ENCODE peak calls at places on chromosomes 7 and 10, in six cellular contexts. One of them, this sample, is unnamed.

GRCh38 chr10:49410365-49411074 is 14.6 kb upstream of the DRGX start:
- DNase-seq in A549: no peak
- DNase-seq in adipocyte: no peak
- DNase-seq in uterus: no peak
- DNase-seq in colonic mucosa: no peak
- DNase-seq in CD8-positive, alpha-beta T cell: no peak
- DNase-seq in this sample: no peak

GRCh38 chr10:87177-88080 is 38.3 kb upstream of the TUBB8 start:
- DNase-seq in A549: no peak
- DNase-seq in adipocyte: no peak
- DNase-seq in uterus: no peak
- DNase-seq in colonic mucosa: no peak
- DNase-seq in CD8-positive, alpha-beta T cell: no peak
- DNase-seq in this sample: no peak

GRCh38 chr10:27742195-27742925 is 3.3 kb downstream of the MKX start:
- DNase-seq in A549: peak; percentile 70
- DNase-seq in adipocyte: peak; percentile 97
- DNase-seq in uterus: peak; percentile 72
- DNase-seq in colonic mucosa: peak; percentile 73
- DNase-seq in CD8-positive, alpha-beta T cell: peak; percentile 81
- DNase-seq in this sample: no peak

GRCh38 chr7:70582921-70583895 is 548.7 kb upstream of the GALNT17 start:
- DNase-seq in A549: no peak
- DNase-seq in adipocyte: no peak
- DNase-seq in uterus: no peak
- DNase-seq in colonic mucosa: no peak
- DNase-seq in CD8-positive, alpha-beta T cell: no peak
- DNase-seq in this sample: no peak

GRCh38 chr7:92461027-92462003 is 14.0 kb downstream of the GATAD1 start:
- DNase-seq in A549: peak; percentile 61
- DNase-seq in adipocyte: peak; percentile 69
- DNase-seq in uterus: no peak
- DNase-seq in colonic mucosa: peak; percentile 28
- DNase-seq in CD8-positive, alpha-beta T cell: no peak
- DNase-seq in this sample: no peak

GRCh38 chr7:137130751-137131158 is 212.8 kb downstream of the PTN start:
- DNase-seq in A549: no peak
- DNase-seq in adipocyte: peak; percentile 26
- DNase-seq in uterus: no peak
- DNase-seq in colonic mucosa: no peak
- DNase-seq in CD8-positive, alpha-beta T cell: no peak
- DNase-seq in this sample: no peak

GRCh38 chr10:133458710-133459453 is 5.1 kb downstream of the SCART1 start:
- DNase-seq in A549: no peak
- DNase-seq in adipocyte: no peak
- DNase-seq in uterus: no peak
- DNase-seq in colonic mucosa: no peak
- DNase-seq in CD8-positive, alpha-beta T cell: no peak
- DNase-seq in this sample: no peak

GRCh38 chr7:23895666-23896096 is 185.7 kb downstream of the STK31 start:
- DNase-seq in A549: peak; percentile 48
- DNase-seq in adipocyte: no peak
- DNase-seq in uterus: no peak
- DNase-seq in colonic mucosa: no peak
- DNase-seq in CD8-positive, alpha-beta T cell: no peak
- DNase-seq in this sample: no peak

GRCh38 chr10:63628526-63629362 is 107.5 kb downstream of the REEP3 start:
- DNase-seq in A549: no peak
- DNase-seq in adipocyte: peak; percentile 66
- DNase-seq in uterus: peak; percentile 70
- DNase-seq in colonic mucosa: peak; percentile 72
- DNase-seq in CD8-positive, alpha-beta T cell: no peak
- DNase-seq in this sample: no peak

GRCh38 chr10:111109506-111110242 is 32.8 kb downstream of the ADRA2A start:
- DNase-seq in A549: no peak
- DNase-seq in adipocyte: no peak
- DNase-seq in uterus: no peak
- DNase-seq in colonic mucosa: no peak
- DNase-seq in CD8-positive, alpha-beta T cell: no peak
- DNase-seq in this sample: no peak

GRCh38 chr10:3126741-3127342 is 45.7 kb downstream of the PITRM1 start:
- DNase-seq in A549: no peak
- DNase-seq in adipocyte: peak; percentile 2
- DNase-seq in uterus: no peak
- DNase-seq in colonic mucosa: no peak
- DNase-seq in CD8-positive, alpha-beta T cell: no peak
- DNase-seq in this sample: no peak

GRCh38 chr10:30359373-30360206 is 10.5 kb upstream of the MTPAP start:
- DNase-seq in A549: peak; percentile 79
- DNase-seq in adipocyte: peak; percentile 73
- DNase-seq in uterus: no peak
- DNase-seq in colonic mucosa: peak; percentile 83
- DNase-seq in CD8-positive, alpha-beta T cell: peak; percentile 54
- DNase-seq in this sample: peak; percentile 72

GRCh38 chr10:78802406-78802805 is 266.4 kb upstream of the ZMIZ1 start:
- DNase-seq in A549: no peak
- DNase-seq in adipocyte: no peak
- DNase-seq in uterus: no peak
- DNase-seq in colonic mucosa: no peak
- DNase-seq in CD8-positive, alpha-beta T cell: no peak
- DNase-seq in this sample: no peak

GRCh38 chr10:35925511-35925910 is 283.4 kb upstream of the FZD8 start:
- DNase-seq in A549: no peak
- DNase-seq in adipocyte: peak; percentile 27
- DNase-seq in uterus: no peak
- DNase-seq in colonic mucosa: no peak
- DNase-seq in CD8-positive, alpha-beta T cell: no peak
- DNase-seq in this sample: no peak

GRCh38 chr7:123499211-123499968 is 35.0 kb downstream of the IQUB start:
- DNase-seq in A549: no peak
- DNase-seq in adipocyte: no peak
- DNase-seq in uterus: no peak
- DNase-seq in colonic mucosa: no peak
- DNase-seq in CD8-positive, alpha-beta T cell: no peak
- DNase-seq in this sample: no peak

GRCh38 chr7:20083781-20084180 is 133.4 kb downstream of the MACC1 start:
- DNase-seq in A549: peak; percentile 1
- DNase-seq in adipocyte: peak; percentile 91
- DNase-seq in uterus: peak; percentile 72
- DNase-seq in colonic mucosa: no peak
- DNase-seq in CD8-positive, alpha-beta T cell: no peak
- DNase-seq in this sample: no peak

GRCh38 chr7:85564861-85565630 is 378.2 kb upstream of the SEMA3D start:
- DNase-seq in A549: no peak
- DNase-seq in adipocyte: no peak
- DNase-seq in uterus: no peak
- DNase-seq in colonic mucosa: no peak
- DNase-seq in CD8-positive, alpha-beta T cell: no peak
- DNase-seq in this sample: no peak

GRCh38 chr7:130947792-130948580 is 214.0 kb upstream of the KLF14 start:
- DNase-seq in A549: no peak
- DNase-seq in adipocyte: no peak
- DNase-seq in uterus: no peak
- DNase-seq in colonic mucosa: no peak
- DNase-seq in CD8-positive, alpha-beta T cell: no peak
- DNase-seq in this sample: no peak

GRCh38 chr7:130944997-130945396 is 211.0 kb upstream of the KLF14 start:
- DNase-seq in A549: no peak
- DNase-seq in adipocyte: no peak
- DNase-seq in uterus: no peak
- DNase-seq in colonic mucosa: no peak
- DNase-seq in CD8-positive, alpha-beta T cell: no peak
- DNase-seq in this sample: no peak

GRCh38 chr7:130945411-130945811 is 211.4 kb upstream of the KLF14 start:
- DNase-seq in A549: no peak
- DNase-seq in adipocyte: no peak
- DNase-seq in uterus: no peak
- DNase-seq in colonic mucosa: no peak
- DNase-seq in CD8-positive, alpha-beta T cell: no peak
- DNase-seq in this sample: no peak

GRCh38 chr7:130943981-130944380 is 210.0 kb upstream of the KLF14 start:
- DNase-seq in A549: no peak
- DNase-seq in adipocyte: no peak
- DNase-seq in uterus: no peak
- DNase-seq in colonic mucosa: no peak
- DNase-seq in CD8-positive, alpha-beta T cell: no peak
- DNase-seq in this sample: no peak

GRCh38 chr7:130946110-130946509 is 212.1 kb upstream of the KLF14 start:
- DNase-seq in A549: no peak
- DNase-seq in adipocyte: no peak
- DNase-seq in uterus: no peak
- DNase-seq in colonic mucosa: no peak
- DNase-seq in CD8-positive, alpha-beta T cell: no peak
- DNase-seq in this sample: no peak
- H3K4me1 ChIP-seq in A549: peaks cover 66% of the 10 kb centered on the region
- H3K4me1 ChIP-seq in adipocyte: peaks cover 46% of the 10 kb centered on the region
- H3K4me1 ChIP-seq in uterus: no peaks in the 10 kb centered on the region
- H3K4me1 ChIP-seq in colonic mucosa: peaks cover 5% of the 10 kb centered on the region
- H3K4me1 ChIP-seq in CD8-positive, alpha-beta T cell: peaks cover 77% of the 10 kb centered on the region
- H3K4me1 ChIP-seq in this sample: peaks cover 2% of the 10 kb centered on the region

DNA sequence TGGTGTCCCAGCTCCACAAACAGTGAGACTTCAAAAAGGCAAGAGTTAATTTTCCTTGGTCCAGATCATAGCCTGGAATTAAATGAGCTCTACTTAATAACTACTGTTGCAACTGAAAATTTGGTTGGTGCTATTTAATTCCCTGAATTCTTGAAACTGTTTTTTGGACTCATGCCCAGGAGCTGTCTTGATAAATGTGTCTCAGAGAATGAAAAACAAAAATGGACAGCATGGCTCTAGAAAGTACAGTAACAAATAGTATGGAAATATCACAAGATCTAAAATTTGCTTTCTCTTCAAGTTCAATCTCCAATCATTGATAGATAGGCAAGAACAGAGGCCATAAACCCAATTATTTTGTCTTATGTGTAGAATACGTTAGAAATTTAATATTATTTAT is 42.5 kb downstream of the CCDC71L start:
- DNase-seq in A549: no peak
- DNase-seq in adipocyte: peak; percentile 71
- DNase-seq in uterus: no peak
- DNase-seq in colonic mucosa: no peak
- DNase-seq in CD8-positive, alpha-beta T cell: no peak
- DNase-seq in this sample: no peak
- H3K4me1 ChIP-seq in A549: no peaks in the 10 kb centered on the region
- H3K4me1 ChIP-seq in adipocyte: peaks cover 76% of the 10 kb centered on the region
- H3K4me1 ChIP-seq in uterus: no peaks in the 10 kb centered on the region
- H3K4me1 ChIP-seq in colonic mucosa: no peaks in the 10 kb centered on the region
- H3K4me1 ChIP-seq in CD8-positive, alpha-beta T cell: no peaks in the 10 kb centered on the region
- H3K4me1 ChIP-seq in this sample: no peaks in the 10 kb centered on the region

GRCh38 chr10:80457554-80458262 is 3.6 kb downstream of the TSPAN14 start:
- DNase-seq in A549: no peak
- DNase-seq in adipocyte: no peak
- DNase-seq in uterus: no peak
- DNase-seq in colonic mucosa: no peak
- DNase-seq in CD8-positive, alpha-beta T cell: no peak
- DNase-seq in this sample: no peak

GRCh38 chr10:80460399-80461207 is 6.5 kb downstream of the TSPAN14 start:
- DNase-seq in A549: no peak
- DNase-seq in adipocyte: no peak
- DNase-seq in uterus: peak; percentile 46
- DNase-seq in colonic mucosa: peak; percentile 93
- DNase-seq in CD8-positive, alpha-beta T cell: no peak
- DNase-seq in this sample: no peak

GRCh38 chr10:80458638-80459037 is 4.5 kb downstream of the TSPAN14 start:
- DNase-seq in A549: no peak
- DNase-seq in adipocyte: no peak
- DNase-seq in uterus: no peak
- DNase-seq in colonic mucosa: no peak
- DNase-seq in CD8-positive, alpha-beta T cell: no peak
- DNase-seq in this sample: no peak

GRCh38 chr10:80458263-80458625 is 4.1 kb downstream of the TSPAN14 start:
- DNase-seq in A549: no peak
- DNase-seq in adipocyte: no peak
- DNase-seq in uterus: no peak
- DNase-seq in colonic mucosa: no peak
- DNase-seq in CD8-positive, alpha-beta T cell: no peak
- DNase-seq in this sample: no peak

DNA sequence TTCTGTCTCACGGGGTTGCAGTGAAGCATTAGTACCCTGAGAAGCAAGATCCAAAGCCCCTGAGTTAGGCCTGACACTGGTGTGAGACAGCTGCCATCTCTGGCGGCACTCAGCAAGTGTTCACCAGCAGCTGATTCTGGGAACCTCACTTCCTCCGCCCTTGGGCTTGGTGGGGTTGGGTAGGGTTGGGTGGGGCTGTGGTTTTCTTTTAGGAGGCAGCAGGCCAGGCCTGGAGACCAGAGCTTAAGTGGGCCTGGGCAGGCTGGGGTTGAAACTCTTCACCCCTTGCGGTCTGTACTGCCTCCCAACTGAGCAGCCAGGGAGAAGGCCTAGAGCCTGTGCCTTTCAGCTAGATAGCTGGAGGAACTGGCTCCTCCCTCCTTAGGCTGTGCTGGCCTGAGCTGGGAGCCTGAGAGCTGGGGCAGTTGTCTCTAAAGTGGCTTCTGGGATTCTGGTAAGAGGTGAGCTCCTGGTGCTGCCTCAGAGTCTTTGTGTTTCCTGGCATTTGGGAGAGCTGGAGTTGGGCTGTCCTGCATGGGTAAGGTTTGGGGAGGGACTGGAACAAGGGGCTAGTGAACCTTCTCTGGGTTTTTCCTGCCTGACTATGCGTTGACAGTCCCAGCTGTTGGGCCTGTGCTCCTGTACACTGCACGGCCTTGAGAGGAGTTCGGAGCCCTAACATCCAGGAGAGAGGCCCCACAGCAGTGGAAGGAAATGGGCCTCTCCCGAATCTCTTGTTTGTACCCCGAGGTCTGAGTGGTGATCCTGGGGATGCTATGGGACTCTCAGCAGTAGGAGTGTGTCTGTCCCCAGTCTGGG is 5.1 kb downstream of the TSPAN14 start:
- DNase-seq in A549: no peak
- DNase-seq in adipocyte: peak; percentile 87
- DNase-seq in uterus: peak; percentile 36
- DNase-seq in colonic mucosa: peak; percentile 88
- DNase-seq in CD8-positive, alpha-beta T cell: peak; percentile 79
- DNase-seq in this sample: no peak
- H3K4me1 ChIP-seq in A549: peaks cover 87% of the 10 kb centered on the region
- H3K4me1 ChIP-seq in adipocyte: peaks cover 80% of the 10 kb centered on the region
- H3K4me1 ChIP-seq in uterus: peaks cover 20% of the 10 kb centered on the region
- H3K4me1 ChIP-seq in colonic mucosa: peaks cover 65% of the 10 kb centered on the region
- H3K4me1 ChIP-seq in CD8-positive, alpha-beta T cell: peaks cover 85% of the 10 kb centered on the region
- H3K4me1 ChIP-seq in this sample: peaks cover 30% of the 10 kb centered on the region

GRCh38 chr10:24466616-24466949 is 257.1 kb downstream of the ARHGAP21 start:
- DNase-seq in A549: no peak
- DNase-seq in adipocyte: no peak
- DNase-seq in uterus: no peak
- DNase-seq in colonic mucosa: no peak
- DNase-seq in CD8-positive, alpha-beta T cell: no peak
- DNase-seq in this sample: no peak

GRCh38 chr10:24465899-24466615 is 257.1 kb downstream of the KIAA1217 start:
- DNase-seq in A549: peak; percentile 83
- DNase-seq in adipocyte: peak; percentile 79
- DNase-seq in uterus: no peak
- DNase-seq in colonic mucosa: peak; percentile 75
- DNase-seq in CD8-positive, alpha-beta T cell: no peak
- DNase-seq in this sample: no peak

GRCh38 chr10:24468281-24468751 is 255.4 kb downstream of the ARHGAP21 start:
- DNase-seq in A549: no peak
- DNase-seq in adipocyte: no peak
- DNase-seq in uterus: no peak
- DNase-seq in colonic mucosa: no peak
- DNase-seq in CD8-positive, alpha-beta T cell: no peak
- DNase-seq in this sample: no peak

GRCh38 chr10:24467094-24467493 is 256.6 kb downstream of the ARHGAP21 start:
- DNase-seq in A549: no peak
- DNase-seq in adipocyte: no peak
- DNase-seq in uterus: no peak
- DNase-seq in colonic mucosa: no peak
- DNase-seq in CD8-positive, alpha-beta T cell: no peak
- DNase-seq in this sample: no peak

GRCh38 chr10:24467605-24468004 is 256.1 kb downstream of the ARHGAP21 start:
- DNase-seq in A549: no peak
- DNase-seq in adipocyte: no peak
- DNase-seq in uterus: no peak
- DNase-seq in colonic mucosa: no peak
- DNase-seq in CD8-positive, alpha-beta T cell: no peak
- DNase-seq in this sample: no peak
- H3K4me1 ChIP-seq in A549: peaks cover 18% of the 10 kb centered on the region
- H3K4me1 ChIP-seq in adipocyte: peaks cover 43% of the 10 kb centered on the region
- H3K4me1 ChIP-seq in uterus: peaks cover 4% of the 10 kb centered on the region
- H3K4me1 ChIP-seq in colonic mucosa: peaks cover 4% of the 10 kb centered on the region
- H3K4me1 ChIP-seq in CD8-positive, alpha-beta T cell: no peaks in the 10 kb centered on the region
- H3K4me1 ChIP-seq in this sample: no peaks in the 10 kb centered on the region

This sample was measured in iPS DF 6.9.